ENCODE peak calls at places on chromosomes 11 and 22, in four cellular contexts. P, Y, V and B are unnamed samples.

GRCh38 chr11:66652651-66653050 is 14.1 kb downstream of the RBM4 start:
- DNase-seq in P (no peak), V (no peak), Y (no peak), B (no peak)

GRCh38 chr22:22368516-22368915 is 123.9 kb downstream of the VPREB1 start:
- DNase-seq in P (no peak), Y (no peak), V (no peak), B (no peak)

GRCh38 chr22:21009638-21010425 is 5.1 kb upstream of the P2RX6 start:
- DNase-seq in V (peak), Y (no peak), P (peak), B (peak)

GRCh38 chr22:46292727-46293126 is 3.9 kb upstream of the GTSE1 start:
- DNase-seq in V (no peak), Y (no peak), P (no peak), B (no peak)

GRCh38 chr11:123481647-123482046 is 51.6 kb downstream of the GRAMD1B start:
- DNase-seq in V (peak), P (no peak), Y (no peak), B (no peak)

GRCh38 chr11:115911656-115912055 is 407.4 kb upstream of the CADM1 start:
- DNase-seq in P (no peak), Y (no peak), V (no peak), B (no peak)

GRCh38 chr22:49350441-49351121 is 477.1 kb downstream of the BRD1 start:
- DNase-seq in V (peak), P (no peak), Y (no peak), B (no peak)

GRCh38 chr11:111448420-111448819 is 63.8 kb downstream of the BTG4 start:
- DNase-seq in V (no peak), Y (no peak), P (no peak), B (no peak)

GRCh38 chr11:30917859-30918478 is 331.8 kb upstream of the MPPED2 start:
- DNase-seq in P (peak), V (peak), Y (no peak), B (peak)

GRCh38 chr11:117815262-117815803 is 9.2 kb downstream of the FXYD2 start:
- DNase-seq in Y (no peak), P (no peak), V (peak), B (no peak)

GRCh38 chr22:49826603-49827306 is 918 bp downstream of the BRD1 start:
- DNase-seq in Y (peak), V (peak), P (no peak), B (peak)

GRCh38 chr11:2420502-2421225 is 20.1 kb downstream of the TSSC4 start:
- DNase-seq in P (peak), Y (peak), V (peak), B (peak)

GRCh38 chr22:46661221-46661851 is 41.1 kb downstream of the GRAMD4 start:
- DNase-seq in V (no peak), P (no peak), Y (no peak), B (no peak)

GRCh38 chr11:1453611-1454386 is 32.8 kb downstream of the MOB2 start:
- DNase-seq in Y (peak), P (peak), V (peak), B (no peak)

DNA sequence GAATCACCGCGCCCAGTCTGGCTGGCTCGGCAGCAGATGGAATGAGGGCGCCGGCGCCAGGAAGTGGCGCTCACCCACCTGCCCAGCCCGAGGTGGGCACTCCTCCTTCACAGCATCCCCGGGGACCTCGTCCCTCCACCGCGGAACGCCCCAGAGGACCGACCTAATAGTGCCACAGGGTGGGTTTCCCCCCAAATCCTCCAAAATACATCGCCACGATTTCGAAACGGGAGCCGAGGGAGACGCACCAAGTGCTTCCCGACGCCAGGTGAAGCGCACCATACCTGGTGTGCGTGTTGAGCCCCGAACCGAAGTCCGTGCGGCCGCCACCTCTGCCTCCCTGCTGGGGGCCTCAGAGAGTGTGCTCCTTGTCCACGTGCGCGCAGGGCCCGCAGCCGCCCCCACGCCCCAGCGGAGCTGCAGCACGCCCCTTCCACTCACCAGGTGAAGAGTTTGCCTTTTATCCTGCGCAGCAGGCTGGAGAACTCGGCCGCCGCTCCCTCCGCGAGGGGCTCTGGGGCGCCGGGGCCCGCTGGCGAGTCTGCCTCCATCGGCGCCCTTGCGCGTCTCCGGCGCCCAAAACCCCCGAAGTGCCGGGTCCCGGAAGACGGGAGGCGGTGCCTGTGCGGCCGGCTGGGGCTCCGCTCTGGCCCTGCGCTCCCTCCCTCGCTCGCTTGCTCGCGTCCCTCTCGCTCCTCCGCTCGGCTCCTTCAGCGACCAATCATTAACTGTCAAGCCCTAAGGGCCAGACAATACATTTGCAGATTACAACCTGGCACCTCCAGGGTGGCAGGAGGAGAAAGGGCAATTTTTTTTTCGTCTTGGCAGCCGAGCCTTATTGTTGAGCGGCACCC is at the start of gene SLC35F2:
- DNase-seq in V (peak), Y (peak), P (peak), B (peak)
- TF ChIP-seq POLR2A in V (peak), Y (no peak), P (no peak), B (no peak)

GRCh38 chr11:126853732-126854131 is 146.8 kb downstream of the KIRREL3 start:
- DNase-seq in Y (no peak), V (no peak), P (no peak), B (no peak)

GRCh38 chr11:126861796-126862195 is 138.8 kb downstream of the KIRREL3 start:
- DNase-seq in V (no peak), Y (no peak), P (no peak), B (no peak)

GRCh38 chr11:126862664-126863247 is 137.8 kb downstream of the KIRREL3 start:
- DNase-seq in Y (no peak), P (no peak), V (no peak), B (no peak)

GRCh38 chr11:126855536-126855935 is 145.0 kb downstream of the KIRREL3 start:
- DNase-seq in P (no peak), V (no peak), Y (no peak), B (no peak)

GRCh38 chr11:126857860-126858808 is 142.4 kb downstream of the KIRREL3 start:
- DNase-seq in Y (no peak), V (no peak), P (no peak), B (no peak)
- TF ChIP-seq POLR2A in Y (no peak), V (no peak), P (no peak), B (no peak)

DNA sequence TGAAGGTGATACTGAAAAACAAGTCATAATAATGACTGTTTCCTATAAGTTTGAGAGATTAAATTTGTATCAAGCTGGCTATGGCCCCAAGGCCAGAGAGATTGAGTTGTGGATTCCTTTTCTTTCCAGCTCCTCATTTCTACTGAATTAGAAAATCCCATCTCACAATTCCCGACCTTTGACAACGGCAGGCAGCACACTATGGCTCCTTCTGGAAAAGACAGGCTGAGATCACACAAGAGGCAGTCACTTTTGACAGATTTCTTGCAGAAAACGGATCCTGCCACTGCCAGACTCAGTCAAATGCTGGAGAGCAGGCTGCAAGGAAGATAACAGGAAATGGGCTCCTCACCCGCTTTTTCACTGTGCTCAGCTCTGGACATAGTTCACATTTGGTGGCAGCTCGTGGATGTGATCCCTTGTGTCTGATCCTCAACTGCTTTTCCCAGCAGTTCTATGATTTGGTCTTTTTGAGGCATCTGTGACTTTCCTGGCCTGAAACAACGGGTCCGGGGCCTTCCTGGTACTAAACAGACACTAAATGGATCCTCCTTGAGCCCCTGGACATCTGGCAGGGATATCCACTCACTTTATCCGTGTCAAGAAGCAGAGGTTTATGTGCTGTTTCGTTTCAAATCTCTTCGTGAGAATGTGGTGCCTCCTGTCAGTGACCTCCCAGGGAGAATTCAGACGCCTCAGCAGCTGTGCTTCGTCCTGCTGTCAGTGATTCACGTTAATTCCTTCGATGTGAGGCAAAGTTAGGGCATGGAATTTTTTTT is 26.1 kb upstream of the RTL6 start:
- DNase-seq in Y (peak), P (no peak), V (no peak), B (peak)
- TF ChIP-seq POLR2A in Y (no peak), P (no peak), V (no peak), B (no peak)

GRCh38 chr11:34640050-34640971 is 19.4 kb downstream of the EHF start:
- DNase-seq in Y (no peak), V (no peak), P (peak), B (no peak)
- TF ChIP-seq POLR2A in Y (no peak), V (no peak), P (no peak), B (no peak)

GRCh38 chr11:63999349-64000025 is 13.2 kb downstream of the OTUB1 start:
- DNase-seq in V (no peak), Y (peak), P (no peak), B (peak)
- TF ChIP-seq POLR2A in V (no peak), Y (no peak), P (no peak), B (no peak)

DNA sequence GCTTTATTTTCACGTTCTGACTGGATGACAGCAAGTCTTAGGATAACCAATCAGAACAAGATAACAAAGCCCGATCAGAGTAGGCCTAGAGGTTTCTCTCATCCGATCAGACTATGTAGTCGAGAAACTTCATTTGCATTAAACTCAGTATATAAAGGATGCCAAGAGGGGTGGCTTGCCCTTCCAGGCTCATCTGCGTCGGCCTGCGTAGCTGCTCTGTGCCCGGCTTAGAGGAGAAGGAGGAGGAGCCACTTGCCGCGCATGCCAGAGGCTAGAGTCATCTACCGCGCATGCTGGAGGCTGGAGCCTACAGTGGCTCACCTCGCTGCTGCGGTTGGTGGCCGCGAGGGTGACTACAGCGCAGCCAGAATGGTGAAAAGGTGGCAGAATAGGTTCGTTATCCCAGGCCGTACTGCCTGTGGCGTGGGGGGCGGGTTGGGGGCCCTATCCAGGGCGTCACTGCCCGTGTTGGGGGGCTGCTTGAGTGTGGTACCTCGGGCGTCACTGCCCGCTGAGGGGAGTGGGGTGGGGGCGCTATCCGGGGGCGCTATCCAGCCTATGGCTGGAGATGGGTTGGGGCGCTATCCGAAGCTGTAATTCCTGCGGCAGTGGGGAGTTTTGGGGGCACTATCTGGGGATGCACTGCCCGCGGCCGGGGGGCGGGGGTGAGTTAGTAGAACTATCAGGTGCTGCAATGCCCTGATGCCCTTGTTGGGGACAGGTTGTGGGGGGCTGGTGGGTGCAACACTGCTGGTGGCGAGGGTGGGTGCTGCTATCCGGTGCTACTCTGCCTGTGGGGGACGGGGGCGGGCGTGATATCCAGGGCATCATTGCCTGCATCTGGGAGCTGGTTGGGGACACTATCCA is at the start of gene RFPL2:
- DNase-seq in V (peak), Y (no peak), P (peak), B (peak)
- TF ChIP-seq POLR2A in V (no peak), Y (no peak), P (peak), B (no peak)

DNA sequence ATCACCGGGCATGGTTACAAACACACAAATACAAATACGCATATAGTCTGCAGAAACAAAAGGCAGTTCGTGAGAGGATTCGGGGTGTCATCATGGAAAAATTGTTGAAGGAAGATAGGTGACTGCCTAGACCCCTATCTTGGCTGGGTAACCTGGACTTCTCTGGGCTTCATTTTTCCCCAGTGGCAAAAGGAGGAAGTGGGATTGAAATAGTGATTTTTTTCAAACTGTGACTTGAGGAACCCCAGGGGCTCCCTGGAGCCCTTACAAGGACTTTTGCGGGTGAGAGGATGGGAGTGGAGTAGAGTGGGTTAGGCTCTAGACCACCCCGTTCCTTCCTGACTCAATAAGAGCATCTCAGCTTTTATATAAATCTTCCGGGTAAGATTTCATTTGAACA is 1.0 kb upstream of the ELF5 start:
- DNase-seq in P (no peak), Y (no peak), V (no peak), B (no peak)
- TF ChIP-seq POLR2A in P (no peak), Y (no peak), V (no peak), B (no peak)

GRCh38 chr11:72812968-72813739 is 1.1 kb upstream of the ATG16L2 start:
- DNase-seq in P (peak), V (peak), Y (no peak), B (no peak)

GRCh38 chr11:72813740-72814138 is 472 bp upstream of the ATG16L2 start:
- DNase-seq in P (peak), Y (no peak), V (no peak), B (peak)

GRCh38 chr11:72816404-72816990 is 2.3 kb downstream of the ATG16L2 start:
- DNase-seq in V (peak), Y (no peak), P (no peak), B (no peak)

GRCh38 chr11:72814139-72814830 is at the start of gene ATG16L2:
- DNase-seq in V (peak), P (peak), Y (peak), B (peak)

DNA sequence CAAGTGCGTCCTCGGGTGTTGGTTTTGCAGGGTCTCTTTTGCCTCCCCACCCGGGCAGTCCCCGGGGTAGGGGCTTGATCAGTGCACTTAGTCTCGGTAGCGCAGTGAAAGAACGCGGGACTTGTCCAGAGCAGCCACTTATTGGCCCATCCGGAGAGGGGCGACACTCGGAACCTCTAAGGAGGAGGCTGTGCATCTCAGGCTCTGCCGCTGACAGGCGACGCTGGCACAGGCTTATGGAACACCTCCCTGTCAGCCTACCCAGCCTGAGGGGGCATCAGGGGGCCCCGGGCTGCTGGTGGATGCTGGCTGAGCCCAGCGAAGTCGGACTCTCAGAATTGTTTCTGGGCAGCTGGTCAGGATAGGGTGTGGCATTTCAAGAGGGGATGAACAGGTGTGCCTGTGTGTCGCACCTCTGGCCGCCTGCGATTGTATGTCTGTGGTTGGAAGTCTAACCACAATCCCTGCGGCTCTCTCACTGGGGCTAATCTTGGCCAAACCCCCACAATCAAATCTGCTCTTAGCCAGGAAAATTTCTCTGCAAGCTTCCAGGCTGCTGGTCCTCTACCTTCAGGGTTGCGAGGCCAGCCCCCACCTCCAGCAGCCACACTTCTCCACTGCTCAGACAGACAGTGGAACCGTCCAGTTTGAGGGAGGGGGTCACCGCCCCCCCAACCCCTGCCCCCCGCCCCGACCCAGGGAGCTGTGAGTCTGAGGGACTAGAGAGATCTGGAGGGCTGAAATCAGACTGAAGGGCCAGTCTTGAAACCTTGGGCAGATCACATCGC is 814 bp downstream of the ATG16L2 start:
- DNase-seq in Y (no peak), V (peak), P (peak), B (no peak)
- TF ChIP-seq POLR2A in Y (no peak), V (no peak), P (peak), B (no peak)

GRCh38 chr11:68311155-68312116 is 955 bp upstream of the LRP5 start:
- DNase-seq in Y (no peak), P (no peak), V (peak), B (no peak)

GRCh38 chr11:68312117-68312779 is at the start of gene LRP5:
- DNase-seq in Y (no peak), V (peak), P (no peak), B (no peak)

GRCh38 chr11:68313574-68314202 is 1.3 kb downstream of the LRP5 start:
- DNase-seq in Y (no peak), P (peak), V (peak), B (no peak)

GRCh38 chr11:68314203-68314885 is 2.0 kb downstream of the LRP5 start:
- DNase-seq in V (peak), Y (no peak), P (no peak), B (no peak)

DNA sequence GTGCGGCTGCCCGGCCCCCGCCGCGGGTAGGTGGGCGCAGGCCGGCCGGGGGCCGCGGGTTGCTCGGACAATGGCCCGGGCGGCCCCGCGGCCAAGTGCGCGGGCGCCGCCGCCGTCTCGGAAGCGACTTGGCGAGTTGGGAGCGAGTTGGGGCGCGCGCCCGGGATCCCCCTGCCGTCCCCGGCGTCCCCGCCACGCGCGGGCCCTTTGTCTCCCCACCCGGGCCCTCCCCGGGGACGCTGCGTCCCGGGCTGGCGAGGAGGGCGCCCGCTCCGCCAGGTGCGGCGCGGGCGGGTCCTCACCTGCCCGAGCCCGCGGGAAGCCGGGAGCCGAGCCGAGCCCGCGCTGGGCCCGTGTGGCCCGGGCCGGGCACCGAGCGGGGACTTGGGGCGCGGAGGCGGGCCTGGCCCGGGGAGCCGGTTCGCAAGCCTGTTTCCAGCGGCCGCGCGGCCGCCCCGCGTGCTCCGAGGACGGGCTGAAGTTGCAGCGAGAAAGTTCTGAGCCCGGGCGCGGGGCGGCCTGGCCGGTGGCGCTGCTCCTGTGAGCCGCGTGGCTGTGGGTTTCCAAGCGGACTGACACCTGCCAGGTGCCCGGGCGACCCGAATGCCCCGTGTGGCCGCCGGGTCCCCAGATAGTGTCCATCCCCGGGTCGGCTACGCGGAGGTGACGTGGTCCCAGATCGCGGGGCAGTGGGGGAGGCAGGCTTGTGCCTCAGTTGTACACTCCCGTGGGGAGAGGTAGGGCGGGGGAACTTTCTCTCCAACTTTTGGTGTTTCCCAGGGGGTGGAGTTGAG is 586 bp downstream of the LRP5 start:
- DNase-seq in P (no peak), Y (no peak), V (peak), B (no peak)
- TF ChIP-seq POLR2A in P (no peak), Y (no peak), V (no peak), B (no peak)